ENCODE peak calls at places on chromosomes 16 and 17, in eight cellular contexts. One of them, this sample, is unnamed.

GRCh38 chr16:85075236-85075924 is 36.9 kb downstream of the CIBAR2 start:
- DNase-seq in SK-N-SH: no peak
- DNase-seq in K562: no peak
- DNase-seq in HepG2: no peak
- DNase-seq in H1: peak; percentile 83
- DNase-seq in GM12878: no peak
- DNase-seq in HCT116: no peak
- DNase-seq in endothelial cell of umbilical vein: no peak
- DNase-seq in this sample: no peak

GRCh38 chr17:520447-521167 is 168.0 kb upstream of the RPH3AL start:
- DNase-seq in SK-N-SH: peak; percentile 41
- DNase-seq in HCT116: no peak
- DNase-seq in HepG2: no peak
- DNase-seq in K562: no peak
- DNase-seq in endothelial cell of umbilical vein: peak; percentile 74
- DNase-seq in H1: no peak
- DNase-seq in GM12878: no peak
- DNase-seq in this sample: no peak

GRCh38 chr17:57035971-57036481 is 49.0 kb upstream of the AKAP1 start:
- DNase-seq in endothelial cell of umbilical vein: no peak
- DNase-seq in K562: no peak
- DNase-seq in SK-N-SH: no peak
- DNase-seq in GM12878: no peak
- DNase-seq in H1: no peak
- DNase-seq in HCT116: no peak
- DNase-seq in HepG2: no peak
- DNase-seq in this sample: no peak

GRCh38 chr17:40611840-40612509 is 35.6 kb downstream of the SMARCE1 start:
- DNase-seq in K562: no peak
- DNase-seq in SK-N-SH: no peak
- DNase-seq in GM12878: no peak
- DNase-seq in HepG2: no peak
- DNase-seq in HCT116: no peak
- DNase-seq in H1: no peak
- DNase-seq in endothelial cell of umbilical vein: no peak
- DNase-seq in this sample: no peak

GRCh38 chr16:53511403-53512280 is 8.6 kb upstream of the AKTIP start:
- DNase-seq in HepG2: peak; percentile 98
- DNase-seq in GM12878: no peak
- DNase-seq in K562: no peak
- DNase-seq in SK-N-SH: no peak
- DNase-seq in H1: no peak
- DNase-seq in endothelial cell of umbilical vein: no peak
- DNase-seq in HCT116: no peak
- DNase-seq in this sample: no peak

GRCh38 chr17:17216236-17216635 is 10.1 kb upstream of the PLD6 start:
- DNase-seq in endothelial cell of umbilical vein: no peak
- DNase-seq in SK-N-SH: no peak
- DNase-seq in H1: no peak
- DNase-seq in HCT116: no peak
- DNase-seq in HepG2: no peak
- DNase-seq in K562: no peak
- DNase-seq in GM12878: no peak
- DNase-seq in this sample: no peak

GRCh38 chr16:50267151-50267631 is 840 bp downstream of the ADCY7 start:
- DNase-seq in K562: no peak
- DNase-seq in SK-N-SH: peak; percentile 60
- DNase-seq in HCT116: no peak
- DNase-seq in GM12878: no peak
- DNase-seq in H1: no peak
- DNase-seq in endothelial cell of umbilical vein: no peak
- DNase-seq in HepG2: no peak
- DNase-seq in this sample: no peak

GRCh38 chr17:31404028-31404949 is 12.8 kb downstream of the RAB11FIP4 start:
- DNase-seq in HCT116: no peak
- DNase-seq in endothelial cell of umbilical vein: no peak
- DNase-seq in HepG2: no peak
- DNase-seq in GM12878: no peak
- DNase-seq in H1: no peak
- DNase-seq in K562: no peak
- DNase-seq in SK-N-SH: no peak
- DNase-seq in this sample: no peak

GRCh38 chr17:27496501-27496943 is 40.3 kb downstream of the KSR1 start:
- DNase-seq in SK-N-SH: no peak
- DNase-seq in H1: no peak
- DNase-seq in GM12878: no peak
- DNase-seq in K562: no peak
- DNase-seq in HepG2: peak; percentile 87
- DNase-seq in HCT116: no peak
- DNase-seq in endothelial cell of umbilical vein: no peak
- DNase-seq in this sample: no peak

GRCh38 chr16:84209989-84210388 is 19.0 kb downstream of the ADAD2 start:
- DNase-seq in endothelial cell of umbilical vein: no peak
- DNase-seq in K562: no peak
- DNase-seq in SK-N-SH: no peak
- DNase-seq in H1: no peak
- DNase-seq in HepG2: no peak
- DNase-seq in GM12878: no peak
- DNase-seq in HCT116: peak; percentile 34
- DNase-seq in this sample: no peak

GRCh38 chr17:32102697-32103096 is 39.6 kb upstream of the RHOT1 start:
- DNase-seq in endothelial cell of umbilical vein: no peak
- DNase-seq in H1: peak; percentile 26
- DNase-seq in SK-N-SH: no peak
- DNase-seq in HepG2: no peak
- DNase-seq in HCT116: no peak
- DNase-seq in GM12878: no peak
- DNase-seq in K562: no peak
- DNase-seq in this sample: no peak

GRCh38 chr17:3845361-3845753 is 689 bp downstream of the NCBP3 start:
- DNase-seq in K562: peak; percentile 44
- DNase-seq in H1: no peak
- DNase-seq in HepG2: no peak
- DNase-seq in GM12878: no peak
- DNase-seq in endothelial cell of umbilical vein: peak; percentile 39
- DNase-seq in HCT116: no peak
- DNase-seq in SK-N-SH: no peak
- DNase-seq in this sample: no peak

GRCh38 chr16:65278874-65279273 is 157.0 kb upstream of the CDH11 start:
- DNase-seq in K562: no peak
- DNase-seq in endothelial cell of umbilical vein: no peak
- DNase-seq in SK-N-SH: no peak
- DNase-seq in HepG2: no peak
- DNase-seq in HCT116: no peak
- DNase-seq in H1: no peak
- DNase-seq in GM12878: no peak
- DNase-seq in this sample: no peak

GRCh38 chr17:16987830-16988601 is 16.1 kb upstream of the TNFRSF13B start:
- DNase-seq in K562: peak; percentile 34
- DNase-seq in H1: no peak
- DNase-seq in SK-N-SH: no peak
- DNase-seq in HepG2: no peak
- DNase-seq in endothelial cell of umbilical vein: no peak
- DNase-seq in HCT116: no peak
- DNase-seq in GM12878: peak; percentile 99
- DNase-seq in this sample: no peak

DNA sequence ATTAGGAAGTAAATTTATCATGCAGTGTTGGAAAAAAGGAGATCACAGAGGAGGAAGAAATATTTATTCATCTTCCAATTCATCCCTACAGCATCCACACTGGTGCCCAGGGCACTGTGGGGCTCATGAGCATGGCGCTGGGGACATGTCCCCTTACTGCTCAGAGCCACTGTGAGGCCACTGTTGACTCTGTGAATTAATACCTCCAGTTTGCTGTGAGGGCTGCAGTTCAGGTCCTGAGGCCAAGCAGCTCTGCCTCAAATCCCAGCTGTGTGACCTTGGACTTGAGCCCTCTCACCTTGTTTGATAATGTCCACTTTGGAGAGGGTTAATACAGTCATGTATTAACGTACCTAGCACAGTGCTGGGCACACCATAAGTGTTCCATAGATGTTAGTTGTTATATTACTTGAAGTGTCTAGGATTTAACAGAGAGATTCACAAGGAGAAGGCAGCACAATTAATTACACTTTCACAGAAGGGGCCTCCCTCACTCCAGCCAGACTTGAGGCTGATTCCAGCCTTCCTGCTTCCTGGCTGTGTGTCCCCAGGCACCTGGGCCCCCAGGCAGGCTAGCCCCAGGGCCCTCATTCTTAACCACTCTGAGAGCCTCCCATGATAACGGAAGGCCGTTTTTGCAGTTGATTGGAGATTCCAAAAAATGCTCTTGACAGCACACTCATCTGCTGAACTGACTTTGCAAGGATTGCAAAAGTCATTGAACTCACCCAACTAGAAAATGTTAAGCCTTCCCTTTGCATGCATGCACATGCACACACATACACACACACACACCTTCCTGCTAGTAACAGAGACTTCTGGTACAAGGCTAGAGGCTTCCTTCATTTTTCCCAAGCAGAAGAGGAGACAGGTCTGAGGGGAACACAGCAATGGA is 29.4 kb downstream of the KATNIP start:
- DNase-seq in HepG2: peak; percentile 89
- DNase-seq in H1: no peak
- DNase-seq in GM12878: no peak
- DNase-seq in HCT116: no peak
- DNase-seq in SK-N-SH: no peak
- DNase-seq in K562: no peak
- DNase-seq in endothelial cell of umbilical vein: no peak
- DNase-seq in this sample: no peak
- H3K27ac ChIP-seq in HepG2: peak overlapping the region; percentile 71
- H3K27ac ChIP-seq in H1: no peak overlapping the region
- H3K27ac ChIP-seq in GM12878: no peak overlapping the region
- H3K27ac ChIP-seq in HCT116: peak overlapping the region; percentile 64
- H3K27ac ChIP-seq in SK-N-SH: peak overlapping the region; percentile 41
- H3K27ac ChIP-seq in K562: no peak overlapping the region
- H3K27ac ChIP-seq in endothelial cell of umbilical vein: peak overlapping the region; percentile 21
- H3K27ac ChIP-seq in this sample: peak overlapping the region; percentile 67

DNA sequence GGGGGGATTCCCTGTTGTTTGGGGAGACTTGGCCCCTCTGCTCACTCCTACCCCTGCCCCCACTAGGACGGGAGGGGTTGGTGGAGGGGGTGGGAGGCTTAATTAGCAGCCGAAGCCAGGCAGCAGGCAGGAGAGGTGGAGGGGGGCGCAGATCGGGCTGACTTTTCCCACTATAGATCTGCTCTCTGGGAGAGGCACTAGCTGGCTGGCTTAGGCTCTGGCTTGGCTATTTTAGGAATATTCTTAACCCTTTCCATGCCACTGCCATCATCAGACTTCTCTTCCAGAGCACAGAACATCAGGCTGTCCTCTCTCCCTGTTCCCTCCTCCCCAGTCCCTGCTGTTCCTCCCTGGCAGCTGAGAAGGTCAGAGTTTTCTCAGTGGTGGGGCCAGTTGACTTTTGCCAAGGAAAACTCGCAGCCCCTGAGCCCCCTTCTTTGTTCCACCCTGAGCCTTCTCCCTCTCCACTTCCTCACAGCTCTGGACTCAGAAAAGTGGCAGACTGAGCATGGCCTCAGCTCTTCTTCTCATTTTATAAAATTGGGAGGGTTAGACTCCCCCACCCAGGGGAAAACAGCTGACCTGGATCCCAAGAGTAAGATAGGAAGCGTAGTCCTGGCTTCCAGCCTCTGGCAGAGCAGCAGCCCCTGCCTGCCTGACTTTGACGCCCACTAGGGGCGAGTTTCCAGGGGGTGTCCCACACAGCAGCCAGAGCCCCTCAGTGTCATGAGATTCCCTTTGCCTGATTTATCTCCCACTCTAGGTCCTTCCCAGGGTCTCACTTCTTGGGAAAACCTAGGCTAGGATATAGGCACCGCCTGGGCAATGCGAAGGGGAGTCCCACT is 9.9 kb upstream of the C1QL1 start:
- DNase-seq in H1: no peak
- DNase-seq in HepG2: no peak
- DNase-seq in GM12878: no peak
- DNase-seq in K562: no peak
- DNase-seq in endothelial cell of umbilical vein: no peak
- DNase-seq in HCT116: no peak
- DNase-seq in SK-N-SH: no peak
- DNase-seq in this sample: no peak
- H3K9ac ChIP-seq in H1: no peak overlapping the region
- H3K9ac ChIP-seq in HepG2: no peak overlapping the region
- H3K9ac ChIP-seq in GM12878: no peak overlapping the region
- H3K9ac ChIP-seq in K562: peak overlapping the region; percentile 26
- H3K9ac ChIP-seq in endothelial cell of umbilical vein: no peak overlapping the region
- H3K9ac ChIP-seq in HCT116: no peak overlapping the region
- H3K9ac ChIP-seq in SK-N-SH: no peak overlapping the region
- H3K9ac ChIP-seq in this sample: no peak overlapping the region

DNA sequence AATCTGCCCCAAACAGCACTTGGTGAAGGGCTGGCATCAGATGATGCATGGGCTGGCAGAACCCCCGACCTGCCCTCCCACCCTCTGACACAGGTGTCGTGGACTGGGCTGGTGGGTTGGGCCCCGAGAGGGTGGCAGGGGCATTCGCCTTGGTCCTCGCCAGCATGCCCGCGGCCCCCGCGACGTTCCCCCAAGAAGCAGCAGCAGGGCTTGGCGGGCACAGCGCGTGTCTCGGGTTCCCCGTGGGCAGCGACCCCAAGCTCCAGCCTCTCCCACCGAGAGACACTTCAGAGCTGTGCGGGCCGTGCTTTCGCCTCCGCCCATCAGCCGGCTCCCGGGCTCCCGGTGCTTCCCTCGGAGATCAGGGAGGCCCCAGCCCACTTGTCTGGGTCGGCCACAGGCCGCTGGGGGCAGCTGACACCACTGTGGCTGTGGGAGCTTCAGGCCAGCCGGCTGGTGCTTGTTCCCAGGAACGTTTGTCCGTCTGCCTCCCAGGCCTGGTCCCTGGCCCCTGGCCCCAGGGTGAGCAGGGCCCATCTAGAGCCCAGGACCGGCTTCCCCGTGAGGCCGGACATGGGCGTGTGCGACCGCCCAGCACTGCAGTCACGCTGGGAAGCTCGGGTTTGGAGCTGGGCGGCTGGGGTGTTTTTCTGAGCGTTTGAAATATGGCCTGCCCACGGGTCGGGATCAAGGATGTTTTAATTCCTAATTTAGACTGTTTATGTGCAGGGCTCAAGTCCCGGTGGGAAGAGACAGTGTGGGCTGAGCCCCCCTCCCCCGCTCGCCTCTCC is 16.6 kb downstream of the CACNA1H start:
- DNase-seq in H1: no peak
- DNase-seq in HCT116: no peak
- DNase-seq in K562: no peak
- DNase-seq in endothelial cell of umbilical vein: no peak
- DNase-seq in HepG2: no peak
- DNase-seq in GM12878: no peak
- DNase-seq in SK-N-SH: no peak
- DNase-seq in this sample: no peak
- TF ChIP-seq POLR2AphosphoS5 in H1: no peak
- TF ChIP-seq POLR2AphosphoS5 in HCT116: no peak
- TF ChIP-seq POLR2AphosphoS5 in K562: no peak
- TF ChIP-seq POLR2AphosphoS5 in endothelial cell of umbilical vein: no peak
- TF ChIP-seq POLR2AphosphoS5 in HepG2: no peak
- TF ChIP-seq POLR2AphosphoS5 in GM12878: no peak
- TF ChIP-seq POLR2AphosphoS5 in SK-N-SH: no peak
- TF ChIP-seq POLR2AphosphoS5 in this sample: no peak

DNA sequence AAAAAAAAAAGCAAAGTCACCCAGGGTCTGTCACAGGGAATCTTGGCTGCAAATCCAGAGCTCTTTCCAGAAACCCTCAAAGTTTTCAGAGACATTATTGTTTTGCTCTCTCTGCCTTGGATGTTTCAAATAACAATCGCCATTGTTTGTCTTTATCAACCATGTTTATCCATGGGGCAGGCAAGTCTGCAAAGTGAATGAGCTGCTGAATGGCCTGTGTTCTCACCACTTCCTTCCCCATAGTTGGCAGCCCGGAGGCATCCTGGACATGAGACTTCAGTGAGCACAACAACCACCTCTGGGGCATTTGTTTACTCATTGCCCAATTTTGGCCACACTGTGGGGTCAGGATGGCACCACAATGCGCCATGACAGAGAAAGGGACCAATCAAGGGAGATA is 53.1 kb upstream of the USP7 start:
- DNase-seq in GM12878: no peak
- DNase-seq in H1: no peak
- DNase-seq in SK-N-SH: no peak
- DNase-seq in HepG2: no peak
- DNase-seq in HCT116: no peak
- DNase-seq in K562: no peak
- DNase-seq in endothelial cell of umbilical vein: peak; percentile 15
- DNase-seq in this sample: no peak
- H3K27ac ChIP-seq in GM12878: no peak overlapping the region
- H3K27ac ChIP-seq in H1: no peak overlapping the region
- H3K27ac ChIP-seq in SK-N-SH: no peak overlapping the region
- H3K27ac ChIP-seq in HepG2: no peak overlapping the region
- H3K27ac ChIP-seq in HCT116: no peak overlapping the region
- H3K27ac ChIP-seq in K562: no peak overlapping the region
- H3K27ac ChIP-seq in endothelial cell of umbilical vein: no peak overlapping the region
- H3K27ac ChIP-seq in this sample: no peak overlapping the region